ENCODE peak calls at places on chromosome 6, in eight cellular contexts. One of them, this sample, is unnamed.

GRCh38 chr6:125415921-125416320 is 114.2 kb upstream of the HDDC2 start:
- DNase-seq in CD8-positive, alpha-beta T cell: no peak
- DNase-seq in ovary: no peak
- DNase-seq in A549: no peak
- DNase-seq in GM12865: no peak
- DNase-seq in esophagus squamous epithelium: no peak
- DNase-seq in Peyer's patch: no peak
- DNase-seq in PC-3: peak; percentile 8
- DNase-seq in this sample: no peak

GRCh38 chr6:2850480-2851150 is 9.0 kb upstream of the SERPINB1 start:
- DNase-seq in CD8-positive, alpha-beta T cell: no peak
- DNase-seq in ovary: no peak
- DNase-seq in A549: peak; percentile 53
- DNase-seq in GM12865: no peak
- DNase-seq in esophagus squamous epithelium: no peak
- DNase-seq in Peyer's patch: peak; percentile 29
- DNase-seq in PC-3: peak; percentile 48
- DNase-seq in this sample: no peak

GRCh38 chr6:2798586-2799134 is 33.5 kb downstream of the WRNIP1 start:
- DNase-seq in CD8-positive, alpha-beta T cell: no peak
- DNase-seq in ovary: no peak
- DNase-seq in A549: no peak
- DNase-seq in GM12865: no peak
- DNase-seq in esophagus squamous epithelium: no peak
- DNase-seq in Peyer's patch: no peak
- DNase-seq in PC-3: no peak
- DNase-seq in this sample: no peak

GRCh38 chr6:112044856-112045255 is 9.0 kb upstream of the CCN6 start:
- DNase-seq in CD8-positive, alpha-beta T cell: no peak
- DNase-seq in ovary: no peak
- DNase-seq in A549: no peak
- DNase-seq in GM12865: no peak
- DNase-seq in esophagus squamous epithelium: no peak
- DNase-seq in Peyer's patch: no peak
- DNase-seq in PC-3: no peak
- DNase-seq in this sample: no peak

GRCh38 chr6:149545258-149545753 is 537 bp downstream of the PPIL4 start:
- DNase-seq in CD8-positive, alpha-beta T cell: peak; percentile 65
- DNase-seq in ovary: peak; percentile 58
- DNase-seq in A549: peak; percentile 42
- DNase-seq in GM12865: peak; percentile 66
- DNase-seq in esophagus squamous epithelium: peak; percentile 6
- DNase-seq in Peyer's patch: no peak
- DNase-seq in PC-3: peak; percentile 28
- DNase-seq in this sample: no peak

GRCh38 chr6:37391100-37391499 is 37.3 kb downstream of the RNF8 start:
- DNase-seq in CD8-positive, alpha-beta T cell: no peak
- DNase-seq in ovary: no peak
- DNase-seq in A549: no peak
- DNase-seq in GM12865: no peak
- DNase-seq in esophagus squamous epithelium: no peak
- DNase-seq in Peyer's patch: no peak
- DNase-seq in PC-3: no peak
- DNase-seq in this sample: no peak

GRCh38 chr6:118333772-118334171 is 214.3 kb upstream of the PLN start:
- DNase-seq in CD8-positive, alpha-beta T cell: no peak
- DNase-seq in ovary: no peak
- DNase-seq in A549: no peak
- DNase-seq in GM12865: no peak
- DNase-seq in esophagus squamous epithelium: no peak
- DNase-seq in Peyer's patch: no peak
- DNase-seq in PC-3: no peak
- DNase-seq in this sample: no peak

GRCh38 chr6:4573958-4574481 is 202.2 kb upstream of the CDYL start:
- DNase-seq in CD8-positive, alpha-beta T cell: no peak
- DNase-seq in ovary: no peak
- DNase-seq in A549: no peak
- DNase-seq in GM12865: no peak
- DNase-seq in esophagus squamous epithelium: no peak
- DNase-seq in Peyer's patch: no peak
- DNase-seq in PC-3: no peak
- DNase-seq in this sample: no peak

GRCh38 chr6:30543824-30544223 is 12.5 kb downstream of the GNL1 start:
- DNase-seq in CD8-positive, alpha-beta T cell: peak; percentile 37
- DNase-seq in ovary: no peak
- DNase-seq in A549: no peak
- DNase-seq in GM12865: no peak
- DNase-seq in esophagus squamous epithelium: no peak
- DNase-seq in Peyer's patch: no peak
- DNase-seq in PC-3: no peak
- DNase-seq in this sample: no peak

GRCh38 chr6:39724787-39725631 is at the start of gene KIF6:
- DNase-seq in CD8-positive, alpha-beta T cell: peak; percentile 73
- DNase-seq in ovary: peak; percentile 92
- DNase-seq in A549: peak; percentile 81
- DNase-seq in GM12865: peak; percentile 94
- DNase-seq in esophagus squamous epithelium: peak; percentile 52
- DNase-seq in Peyer's patch: peak; percentile 89
- DNase-seq in PC-3: peak; percentile 68
- DNase-seq in this sample: peak; percentile 91

GRCh38 chr6:43311681-43312080 is 3.1 kb upstream of the CRIP3 start:
- DNase-seq in CD8-positive, alpha-beta T cell: no peak
- DNase-seq in ovary: no peak
- DNase-seq in A549: no peak
- DNase-seq in GM12865: no peak
- DNase-seq in esophagus squamous epithelium: no peak
- DNase-seq in Peyer's patch: no peak
- DNase-seq in PC-3: no peak
- DNase-seq in this sample: no peak

GRCh38 chr6:160355001-160355400 is 6.8 kb downstream of the SLC22A3 start:
- DNase-seq in CD8-positive, alpha-beta T cell: no peak
- DNase-seq in ovary: no peak
- DNase-seq in A549: peak; percentile 56
- DNase-seq in GM12865: no peak
- DNase-seq in esophagus squamous epithelium: no peak
- DNase-seq in Peyer's patch: no peak
- DNase-seq in PC-3: peak; percentile 78
- DNase-seq in this sample: no peak

GRCh38 chr6:30818426-30818841 is 65.9 kb upstream of the DDR1 start:
- DNase-seq in CD8-positive, alpha-beta T cell: no peak
- DNase-seq in ovary: no peak
- DNase-seq in A549: peak; percentile 69
- DNase-seq in GM12865: no peak
- DNase-seq in esophagus squamous epithelium: no peak
- DNase-seq in Peyer's patch: no peak
- DNase-seq in PC-3: peak; percentile 73
- DNase-seq in this sample: no peak

GRCh38 chr6:124260337-124260736 is 456.7 kb downstream of the NKAIN2 start:
- DNase-seq in CD8-positive, alpha-beta T cell: no peak
- DNase-seq in ovary: no peak
- DNase-seq in A549: no peak
- DNase-seq in GM12865: no peak
- DNase-seq in esophagus squamous epithelium: no peak
- DNase-seq in Peyer's patch: no peak
- DNase-seq in PC-3: no peak
- DNase-seq in this sample: no peak

GRCh38 chr6:119284861-119285521 is 64.6 kb downstream of the MAN1A1 start:
- DNase-seq in CD8-positive, alpha-beta T cell: peak; percentile 10
- DNase-seq in ovary: no peak
- DNase-seq in A549: peak; percentile 25
- DNase-seq in GM12865: peak; percentile 19
- DNase-seq in esophagus squamous epithelium: no peak
- DNase-seq in Peyer's patch: no peak
- DNase-seq in PC-3: peak; percentile 34
- DNase-seq in this sample: no peak

GRCh38 chr6:37522836-37523235 is 23.1 kb upstream of the CCDC167 start:
- DNase-seq in CD8-positive, alpha-beta T cell: no peak
- DNase-seq in ovary: no peak
- DNase-seq in A549: no peak
- DNase-seq in GM12865: no peak
- DNase-seq in esophagus squamous epithelium: no peak
- DNase-seq in Peyer's patch: no peak
- DNase-seq in PC-3: no peak
- DNase-seq in this sample: no peak

GRCh38 chr6:37588745-37589139 is 89.0 kb upstream of the CCDC167 start:
- DNase-seq in CD8-positive, alpha-beta T cell: no peak
- DNase-seq in ovary: no peak
- DNase-seq in A549: no peak
- DNase-seq in GM12865: no peak
- DNase-seq in esophagus squamous epithelium: no peak
- DNase-seq in Peyer's patch: no peak
- DNase-seq in PC-3: no peak
- DNase-seq in this sample: no peak

GRCh38 chr6:84908304-84908904 is 144.0 kb upstream of the TBX18 start:
- DNase-seq in CD8-positive, alpha-beta T cell: no peak
- DNase-seq in ovary: no peak
- DNase-seq in A549: no peak
- DNase-seq in GM12865: no peak
- DNase-seq in esophagus squamous epithelium: no peak
- DNase-seq in Peyer's patch: no peak
- DNase-seq in PC-3: no peak
- DNase-seq in this sample: no peak
- H3K4me3 ChIP-seq in CD8-positive, alpha-beta T cell: no peak overlapping the region
- H3K4me3 ChIP-seq in ovary: no peak overlapping the region
- H3K4me3 ChIP-seq in A549: no peak overlapping the region
- H3K4me3 ChIP-seq in GM12865: no peak overlapping the region
- H3K4me3 ChIP-seq in esophagus squamous epithelium: no peak overlapping the region
- H3K4me3 ChIP-seq in Peyer's patch: no peak overlapping the region
- H3K4me3 ChIP-seq in PC-3: no peak overlapping the region
- H3K4me3 ChIP-seq in this sample: no peak overlapping the region

GRCh38 chr6:165926378-165926777 is 241.3 kb downstream of the TBXT start:
- DNase-seq in CD8-positive, alpha-beta T cell: no peak
- DNase-seq in ovary: no peak
- DNase-seq in A549: no peak
- DNase-seq in GM12865: no peak
- DNase-seq in esophagus squamous epithelium: no peak
- DNase-seq in Peyer's patch: no peak
- DNase-seq in PC-3: no peak
- DNase-seq in this sample: no peak
- H3K4me3 ChIP-seq in CD8-positive, alpha-beta T cell: no peak overlapping the region
- H3K4me3 ChIP-seq in ovary: no peak overlapping the region
- H3K4me3 ChIP-seq in A549: no peak overlapping the region
- H3K4me3 ChIP-seq in GM12865: no peak overlapping the region
- H3K4me3 ChIP-seq in esophagus squamous epithelium: no peak overlapping the region
- H3K4me3 ChIP-seq in Peyer's patch: no peak overlapping the region
- H3K4me3 ChIP-seq in PC-3: no peak overlapping the region
- H3K4me3 ChIP-seq in this sample: no peak overlapping the region

DNA sequence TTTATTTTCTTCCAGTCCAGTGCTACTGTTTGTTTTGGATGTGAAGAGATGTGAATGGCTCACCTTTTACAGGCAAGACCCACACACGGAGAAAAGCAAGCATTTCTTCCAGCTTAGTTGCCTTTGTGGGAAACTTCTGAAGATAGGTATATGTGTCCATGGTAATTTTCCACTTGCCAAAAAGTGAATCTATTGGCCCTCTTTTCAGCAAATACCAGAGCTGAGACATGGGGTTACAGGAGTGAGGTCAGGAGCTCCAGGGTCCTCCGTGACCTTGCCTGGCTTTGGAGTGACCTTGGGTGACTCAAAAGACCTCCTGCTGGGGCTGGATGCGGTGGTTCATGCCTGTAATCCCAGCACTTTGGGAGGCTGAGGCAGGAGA is 166.7 kb downstream of the SCML4 start:
- DNase-seq in CD8-positive, alpha-beta T cell: no peak
- DNase-seq in ovary: no peak
- DNase-seq in A549: no peak
- DNase-seq in GM12865: no peak
- DNase-seq in esophagus squamous epithelium: no peak
- DNase-seq in Peyer's patch: no peak
- DNase-seq in PC-3: no peak
- DNase-seq in this sample: no peak
- H3K4me3 ChIP-seq in CD8-positive, alpha-beta T cell: peak overlapping the region; percentile 49
- H3K4me3 ChIP-seq in ovary: no peak overlapping the region
- H3K4me3 ChIP-seq in A549: no peak overlapping the region
- H3K4me3 ChIP-seq in GM12865: peak overlapping the region; percentile 56
- H3K4me3 ChIP-seq in esophagus squamous epithelium: no peak overlapping the region
- H3K4me3 ChIP-seq in Peyer's patch: no peak overlapping the region
- H3K4me3 ChIP-seq in PC-3: no peak overlapping the region
- H3K4me3 ChIP-seq in this sample: no peak overlapping the region

DNA sequence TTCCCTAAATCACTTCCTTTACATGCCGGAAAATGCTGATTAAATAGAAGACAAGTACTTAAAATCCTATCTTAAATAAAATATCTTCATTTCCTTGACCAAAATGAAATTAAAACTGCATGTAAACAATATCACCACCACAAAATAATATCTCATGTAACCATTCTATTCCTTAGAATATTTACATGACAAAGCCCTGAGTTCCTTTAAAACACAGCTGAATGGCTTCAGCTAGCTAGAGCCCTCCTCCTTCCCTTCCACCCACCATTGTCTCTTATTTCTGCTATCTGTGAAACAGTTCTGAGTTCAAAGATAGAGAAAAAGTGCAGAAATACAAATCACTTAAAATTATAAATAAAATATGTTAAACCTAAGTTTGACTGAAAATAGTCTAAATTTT is 103.1 kb downstream of the HIVEP2 start:
- DNase-seq in CD8-positive, alpha-beta T cell: no peak
- DNase-seq in ovary: no peak
- DNase-seq in A549: no peak
- DNase-seq in GM12865: no peak
- DNase-seq in esophagus squamous epithelium: no peak
- DNase-seq in Peyer's patch: no peak
- DNase-seq in PC-3: no peak
- DNase-seq in this sample: no peak
- H3K4me3 ChIP-seq in CD8-positive, alpha-beta T cell: peak overlapping the region; percentile 55
- H3K4me3 ChIP-seq in ovary: no peak overlapping the region
- H3K4me3 ChIP-seq in A549: no peak overlapping the region
- H3K4me3 ChIP-seq in GM12865: peak overlapping the region; percentile 61
- H3K4me3 ChIP-seq in esophagus squamous epithelium: no peak overlapping the region
- H3K4me3 ChIP-seq in Peyer's patch: peak overlapping the region; percentile 14
- H3K4me3 ChIP-seq in PC-3: peak overlapping the region; percentile 54
- H3K4me3 ChIP-seq in this sample: peak overlapping the region; percentile 13

DNA sequence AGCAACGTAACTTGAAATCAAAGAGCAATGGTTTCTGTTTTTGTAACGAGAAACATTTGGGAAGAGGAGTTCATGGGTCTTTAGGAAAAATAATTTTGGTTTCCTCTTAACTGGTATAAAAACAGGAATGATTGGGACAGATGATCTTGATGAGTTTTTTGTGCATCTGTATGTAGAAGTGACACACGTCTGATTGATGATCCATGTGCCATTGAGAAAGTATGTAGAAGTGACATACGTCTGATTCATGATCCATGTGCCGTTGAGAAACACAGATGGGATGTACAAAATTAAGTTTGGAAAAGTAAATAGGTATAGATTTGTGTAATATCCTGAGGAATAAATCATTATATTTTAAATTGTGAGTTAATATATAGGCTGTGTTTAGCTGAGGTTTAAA is 2.1 kb downstream of the KIAA1586 start:
- DNase-seq in CD8-positive, alpha-beta T cell: no peak
- DNase-seq in ovary: no peak
- DNase-seq in A549: no peak
- DNase-seq in GM12865: no peak
- DNase-seq in esophagus squamous epithelium: no peak
- DNase-seq in Peyer's patch: no peak
- DNase-seq in PC-3: peak; percentile 12
- DNase-seq in this sample: no peak
- H3K4me3 ChIP-seq in CD8-positive, alpha-beta T cell: no peak overlapping the region
- H3K4me3 ChIP-seq in ovary: no peak overlapping the region
- H3K4me3 ChIP-seq in A549: no peak overlapping the region
- H3K4me3 ChIP-seq in GM12865: peak overlapping the region; percentile 42
- H3K4me3 ChIP-seq in esophagus squamous epithelium: no peak overlapping the region
- H3K4me3 ChIP-seq in Peyer's patch: no peak overlapping the region
- H3K4me3 ChIP-seq in PC-3: peak overlapping the region; percentile 52
- H3K4me3 ChIP-seq in this sample: no peak overlapping the region

GRCh38 chr6:28135393-28135792 is 6.3 kb upstream of the ZKSCAN8 start:
- DNase-seq in CD8-positive, alpha-beta T cell: no peak
- DNase-seq in ovary: no peak
- DNase-seq in A549: no peak
- DNase-seq in GM12865: peak; percentile 28
- DNase-seq in esophagus squamous epithelium: no peak
- DNase-seq in Peyer's patch: no peak
- DNase-seq in PC-3: no peak
- DNase-seq in this sample: no peak
- H3K4me3 ChIP-seq in CD8-positive, alpha-beta T cell: no peak overlapping the region
- H3K4me3 ChIP-seq in ovary: no peak overlapping the region
- H3K4me3 ChIP-seq in A549: no peak overlapping the region
- H3K4me3 ChIP-seq in GM12865: peak overlapping the region; percentile 81
- H3K4me3 ChIP-seq in esophagus squamous epithelium: no peak overlapping the region
- H3K4me3 ChIP-seq in Peyer's patch: peak overlapping the region; percentile 75
- H3K4me3 ChIP-seq in PC-3: peak overlapping the region; percentile 91
- H3K4me3 ChIP-seq in this sample: no peak overlapping the region

This sample was measured in tibial artery.